ENCODE peak calls at places on chromosomes 2 and 18, in eight cellular contexts. One of them, this sample, is unnamed.

GRCh38 chr2:26649322-26649721 is 8.2 kb upstream of the CIB4 start:
- DNase-seq in ovary: no peak
- DNase-seq in OCI-LY7: no peak
- DNase-seq in CD8-positive, alpha-beta memory T cell: no peak
- DNase-seq in lung: no peak
- DNase-seq in A549: no peak
- DNase-seq in kidney: no peak
- DNase-seq in endothelial cell of umbilical vein: no peak
- DNase-seq in this sample: peak; percentile 20

GRCh38 chr18:79460445-79461300 is 64.9 kb downstream of the NFATC1 start:
- DNase-seq in kidney: no peak
- DNase-seq in CD8-positive, alpha-beta memory T cell: no peak
- DNase-seq in ovary: no peak
- DNase-seq in lung: no peak
- DNase-seq in endothelial cell of umbilical vein: no peak
- DNase-seq in A549: no peak
- DNase-seq in OCI-LY7: peak; percentile 82
- DNase-seq in this sample: no peak

GRCh38 chr2:118738106-118738505 is 109.3 kb downstream of the EN1 start:
- DNase-seq in OCI-LY7: no peak
- DNase-seq in lung: no peak
- DNase-seq in CD8-positive, alpha-beta memory T cell: no peak
- DNase-seq in ovary: no peak
- DNase-seq in kidney: no peak
- DNase-seq in A549: no peak
- DNase-seq in endothelial cell of umbilical vein: no peak
- DNase-seq in this sample: no peak

GRCh38 chr2:9736008-9736407 is 105.2 kb upstream of the YWHAQ start:
- DNase-seq in endothelial cell of umbilical vein: no peak
- DNase-seq in OCI-LY7: no peak
- DNase-seq in lung: no peak
- DNase-seq in ovary: no peak
- DNase-seq in kidney: no peak
- DNase-seq in CD8-positive, alpha-beta memory T cell: no peak
- DNase-seq in A549: no peak
- DNase-seq in this sample: no peak

GRCh38 chr2:220394433-220394832 is 767.0 kb downstream of the SLC4A3 start:
- DNase-seq in A549: peak; percentile 23
- DNase-seq in lung: no peak
- DNase-seq in endothelial cell of umbilical vein: no peak
- DNase-seq in OCI-LY7: no peak
- DNase-seq in kidney: no peak
- DNase-seq in ovary: peak; percentile 24
- DNase-seq in CD8-positive, alpha-beta memory T cell: no peak
- DNase-seq in this sample: no peak

GRCh38 chr2:72694715-72695496 is 130.9 kb downstream of the EXOC6B start:
- DNase-seq in endothelial cell of umbilical vein: peak; percentile 82
- DNase-seq in ovary: peak; percentile 91
- DNase-seq in lung: peak; percentile 43
- DNase-seq in kidney: no peak
- DNase-seq in CD8-positive, alpha-beta memory T cell: no peak
- DNase-seq in A549: peak; percentile 50
- DNase-seq in OCI-LY7: no peak
- DNase-seq in this sample: no peak

GRCh38 chr2:102094917-102095316 is 47.6 kb upstream of the IL1R1 start:
- DNase-seq in OCI-LY7: no peak
- DNase-seq in kidney: no peak
- DNase-seq in CD8-positive, alpha-beta memory T cell: no peak
- DNase-seq in lung: peak; percentile 61
- DNase-seq in endothelial cell of umbilical vein: peak; percentile 72
- DNase-seq in A549: peak; percentile 73
- DNase-seq in ovary: no peak
- DNase-seq in this sample: no peak

GRCh38 chr2:149080964-149081363 is 42.5 kb downstream of the LYPD6B start:
- DNase-seq in OCI-LY7: no peak
- DNase-seq in CD8-positive, alpha-beta memory T cell: no peak
- DNase-seq in kidney: no peak
- DNase-seq in endothelial cell of umbilical vein: no peak
- DNase-seq in lung: no peak
- DNase-seq in ovary: no peak
- DNase-seq in A549: no peak
- DNase-seq in this sample: no peak

GRCh38 chr2:10141736-10142639 is 19.4 kb downstream of the RRM2 start:
- DNase-seq in kidney: no peak
- DNase-seq in OCI-LY7: peak; percentile 48
- DNase-seq in lung: no peak
- DNase-seq in endothelial cell of umbilical vein: no peak
- DNase-seq in ovary: no peak
- DNase-seq in CD8-positive, alpha-beta memory T cell: no peak
- DNase-seq in A549: peak; percentile 58
- DNase-seq in this sample: peak; percentile 81

DNA sequence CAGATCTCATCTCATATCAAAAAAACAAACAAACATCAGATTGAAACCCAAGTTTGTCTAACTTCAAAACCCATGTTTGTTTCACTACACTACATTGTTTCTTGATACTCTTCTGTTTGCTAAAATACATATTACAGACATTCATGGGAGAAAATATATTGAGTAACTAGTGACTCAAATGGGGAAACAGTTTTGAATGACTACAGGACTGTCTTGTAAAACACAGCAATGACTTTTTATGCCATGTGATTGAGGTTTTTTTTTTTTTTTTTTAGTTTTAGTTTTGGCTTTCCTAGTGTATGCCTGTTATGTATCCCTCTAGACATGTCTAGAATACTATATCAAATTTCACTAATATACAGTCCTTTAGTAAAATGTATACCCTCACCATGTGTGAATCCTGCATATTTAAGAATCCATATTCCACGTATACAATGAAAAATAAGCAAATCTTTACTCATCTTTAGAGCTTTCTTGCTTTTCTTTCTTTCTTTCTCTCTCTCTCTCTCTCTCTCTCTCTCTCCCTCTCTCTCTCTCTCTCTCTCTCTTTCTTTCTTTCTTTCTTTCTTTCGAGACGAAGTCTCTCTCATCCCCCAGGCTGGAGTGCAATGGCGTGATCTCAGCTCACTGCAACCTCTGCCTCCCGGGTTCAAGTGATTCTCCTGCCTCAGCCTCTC is 46.6 kb upstream of the SERTAD2 start:
- DNase-seq in endothelial cell of umbilical vein: no peak
- DNase-seq in kidney: no peak
- DNase-seq in lung: no peak
- DNase-seq in OCI-LY7: no peak
- DNase-seq in A549: no peak
- DNase-seq in CD8-positive, alpha-beta memory T cell: no peak
- DNase-seq in ovary: no peak
- DNase-seq in this sample: no peak
- H3K4me1 ChIP-seq in endothelial cell of umbilical vein: peaks cover 27% of the 10 kb centered on the region
- H3K4me1 ChIP-seq in kidney: peaks cover 2% of the 10 kb centered on the region
- H3K4me1 ChIP-seq in lung: no peaks in the 10 kb centered on the region
- H3K4me1 ChIP-seq in OCI-LY7: peaks cover 30% of the 10 kb centered on the region
- H3K4me1 ChIP-seq in A549: peaks cover 20% of the 10 kb centered on the region
- H3K4me1 ChIP-seq in CD8-positive, alpha-beta memory T cell: peaks cover 10% of the 10 kb centered on the region
- H3K4me1 ChIP-seq in ovary: no peaks in the 10 kb centered on the region
- H3K4me1 ChIP-seq in this sample: peaks cover 56% of the 10 kb centered on the region

GRCh38 chr2:126671049-126671448 is 15.1 kb downstream of the GYPC start:
- DNase-seq in lung: no peak
- DNase-seq in kidney: no peak
- DNase-seq in A549: no peak
- DNase-seq in endothelial cell of umbilical vein: no peak
- DNase-seq in CD8-positive, alpha-beta memory T cell: no peak
- DNase-seq in OCI-LY7: no peak
- DNase-seq in ovary: no peak
- DNase-seq in this sample: no peak

GRCh38 chr2:126673215-126673614 is 17.3 kb downstream of the GYPC start:
- DNase-seq in OCI-LY7: no peak
- DNase-seq in kidney: no peak
- DNase-seq in lung: no peak
- DNase-seq in ovary: no peak
- DNase-seq in A549: no peak
- DNase-seq in CD8-positive, alpha-beta memory T cell: no peak
- DNase-seq in endothelial cell of umbilical vein: no peak
- DNase-seq in this sample: no peak

GRCh38 chr2:126669772-126670171 is 13.8 kb downstream of the GYPC start:
- DNase-seq in CD8-positive, alpha-beta memory T cell: no peak
- DNase-seq in kidney: no peak
- DNase-seq in endothelial cell of umbilical vein: no peak
- DNase-seq in OCI-LY7: no peak
- DNase-seq in ovary: no peak
- DNase-seq in lung: no peak
- DNase-seq in A549: no peak
- DNase-seq in this sample: no peak

GRCh38 chr2:126674075-126674744 is 18.3 kb downstream of the GYPC start:
- DNase-seq in A549: no peak
- DNase-seq in ovary: no peak
- DNase-seq in endothelial cell of umbilical vein: no peak
- DNase-seq in OCI-LY7: no peak
- DNase-seq in CD8-positive, alpha-beta memory T cell: no peak
- DNase-seq in kidney: no peak
- DNase-seq in lung: no peak
- DNase-seq in this sample: no peak

DNA sequence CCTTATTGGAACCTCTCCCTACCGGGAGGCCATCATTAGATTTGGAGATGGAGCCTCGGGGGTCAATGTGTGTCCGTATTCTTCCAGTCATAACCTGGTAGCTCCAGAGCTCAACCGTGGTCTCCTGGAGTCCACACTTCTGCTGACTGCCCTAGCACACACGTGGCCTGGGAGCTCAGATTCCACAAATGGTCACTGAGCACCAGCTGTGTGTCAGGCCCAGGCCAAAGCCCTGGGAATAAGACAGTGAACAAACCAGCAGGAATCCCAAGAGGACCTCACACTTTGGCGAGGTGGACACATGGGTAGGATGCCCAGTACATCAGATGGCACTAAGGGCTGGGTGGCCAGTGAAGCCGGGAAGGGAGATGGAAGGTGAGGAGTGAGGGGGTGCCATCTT is 15.5 kb downstream of the GYPC start:
- DNase-seq in OCI-LY7: no peak
- DNase-seq in ovary: no peak
- DNase-seq in kidney: no peak
- DNase-seq in endothelial cell of umbilical vein: no peak
- DNase-seq in lung: no peak
- DNase-seq in CD8-positive, alpha-beta memory T cell: no peak
- DNase-seq in A549: no peak
- DNase-seq in this sample: no peak
- H3K4me1 ChIP-seq in OCI-LY7: peaks cover 11% of the 10 kb centered on the region
- H3K4me1 ChIP-seq in ovary: peaks cover 6% of the 10 kb centered on the region
- H3K4me1 ChIP-seq in kidney: peaks cover 5% of the 10 kb centered on the region
- H3K4me1 ChIP-seq in endothelial cell of umbilical vein: no peaks in the 10 kb centered on the region
- H3K4me1 ChIP-seq in lung: peaks cover 9% of the 10 kb centered on the region
- H3K4me1 ChIP-seq in CD8-positive, alpha-beta memory T cell: peaks cover 46% of the 10 kb centered on the region
- H3K4me1 ChIP-seq in A549: no peaks in the 10 kb centered on the region
- H3K4me1 ChIP-seq in this sample: no peaks in the 10 kb centered on the region

DNA sequence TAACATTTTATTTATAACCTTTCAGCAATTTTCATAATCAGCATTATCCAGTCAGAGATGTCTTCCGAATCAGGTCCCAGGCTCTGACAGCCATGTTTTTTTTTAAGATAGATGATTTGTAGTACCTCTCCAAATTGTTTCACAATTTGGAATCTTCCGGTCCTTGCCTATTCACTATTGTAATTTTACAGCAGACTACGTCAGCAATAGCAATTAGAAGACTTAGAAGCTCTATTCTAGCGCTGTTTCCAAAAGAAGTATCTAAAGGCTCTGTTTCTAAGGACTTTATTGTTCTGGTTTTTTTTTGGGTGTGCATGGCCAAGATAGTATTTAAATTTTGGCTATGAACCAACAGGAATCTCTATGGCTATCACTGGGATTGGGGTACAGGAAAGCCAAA is 94.6 kb upstream of the PELI1 start:
- DNase-seq in kidney: no peak
- DNase-seq in CD8-positive, alpha-beta memory T cell: no peak
- DNase-seq in endothelial cell of umbilical vein: no peak
- DNase-seq in OCI-LY7: no peak
- DNase-seq in lung: no peak
- DNase-seq in A549: no peak
- DNase-seq in ovary: no peak
- DNase-seq in this sample: no peak
- H3K4me1 ChIP-seq in kidney: peaks cover 5% of the 10 kb centered on the region
- H3K4me1 ChIP-seq in CD8-positive, alpha-beta memory T cell: no peaks in the 10 kb centered on the region
- H3K4me1 ChIP-seq in endothelial cell of umbilical vein: peaks cover 3% of the 10 kb centered on the region
- H3K4me1 ChIP-seq in OCI-LY7: peaks cover 11% of the 10 kb centered on the region
- H3K4me1 ChIP-seq in lung: no peaks in the 10 kb centered on the region
- H3K4me1 ChIP-seq in A549: no peaks in the 10 kb centered on the region
- H3K4me1 ChIP-seq in ovary: no peaks in the 10 kb centered on the region
- H3K4me1 ChIP-seq in this sample: peaks cover 3% of the 10 kb centered on the region

DNA sequence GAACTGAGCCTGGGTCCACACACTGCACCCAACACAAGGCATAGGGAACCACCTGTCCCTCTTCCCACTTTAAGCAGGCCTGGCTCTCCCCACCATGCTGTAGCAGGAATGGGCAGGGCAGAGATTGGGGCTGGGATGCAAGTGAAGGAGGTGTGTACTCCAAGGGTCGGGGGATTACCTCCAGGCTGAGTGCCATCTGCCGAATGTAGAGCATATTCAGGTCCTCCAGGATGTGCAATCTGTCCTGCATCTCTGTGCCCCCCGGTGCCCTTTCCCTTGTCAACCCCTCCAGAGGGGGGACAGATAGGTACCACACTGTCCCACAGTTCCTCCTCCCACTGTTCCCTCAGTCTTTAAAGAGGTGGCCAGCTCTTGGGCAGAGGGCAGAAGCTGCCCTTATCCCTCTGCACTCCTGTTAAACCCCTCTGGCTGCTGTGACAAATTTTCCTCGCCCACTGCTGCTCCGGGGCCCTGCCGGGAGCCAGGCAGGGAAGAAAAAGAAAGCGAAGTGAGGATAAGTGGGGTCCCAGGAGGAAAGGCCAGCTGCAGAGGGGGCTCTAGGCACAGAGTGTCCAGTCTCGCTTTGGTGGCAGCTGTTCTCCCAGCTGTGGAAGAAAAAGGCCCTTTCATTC is 2.2 kb downstream of the RTKN start:
- DNase-seq in kidney: no peak
- DNase-seq in endothelial cell of umbilical vein: no peak
- DNase-seq in OCI-LY7: no peak
- DNase-seq in A549: no peak
- DNase-seq in lung: no peak
- DNase-seq in ovary: no peak
- DNase-seq in CD8-positive, alpha-beta memory T cell: no peak
- DNase-seq in this sample: peak; percentile 61
- H3K4me1 ChIP-seq in kidney: peaks cover 19% of the 10 kb centered on the region
- H3K4me1 ChIP-seq in endothelial cell of umbilical vein: peaks cover 26% of the 10 kb centered on the region
- H3K4me1 ChIP-seq in OCI-LY7: peaks cover 32% of the 10 kb centered on the region
- H3K4me1 ChIP-seq in A549: peaks cover 30% of the 10 kb centered on the region
- H3K4me1 ChIP-seq in lung: peaks cover 12% of the 10 kb centered on the region
- H3K4me1 ChIP-seq in ovary: peaks cover 7% of the 10 kb centered on the region
- H3K4me1 ChIP-seq in CD8-positive, alpha-beta memory T cell: peaks cover 8% of the 10 kb centered on the region
- H3K4me1 ChIP-seq in this sample: peaks cover 59% of the 10 kb centered on the region

GRCh38 chr2:45732946-45733345 is 81.5 kb downstream of the PRKCE start:
- DNase-seq in A549: no peak
- DNase-seq in kidney: no peak
- DNase-seq in lung: no peak
- DNase-seq in OCI-LY7: no peak
- DNase-seq in ovary: no peak
- DNase-seq in endothelial cell of umbilical vein: no peak
- DNase-seq in CD8-positive, alpha-beta memory T cell: no peak
- DNase-seq in this sample: no peak
- H3K4me1 ChIP-seq in A549: no peaks in the 10 kb centered on the region
- H3K4me1 ChIP-seq in kidney: no peaks in the 10 kb centered on the region
- H3K4me1 ChIP-seq in lung: peaks cover 9% of the 10 kb centered on the region
- H3K4me1 ChIP-seq in OCI-LY7: peaks cover 39% of the 10 kb centered on the region
- H3K4me1 ChIP-seq in ovary: peaks cover 2% of the 10 kb centered on the region
- H3K4me1 ChIP-seq in endothelial cell of umbilical vein: no peaks in the 10 kb centered on the region
- H3K4me1 ChIP-seq in CD8-positive, alpha-beta memory T cell: no peaks in the 10 kb centered on the region
- H3K4me1 ChIP-seq in this sample: peaks cover 72% of the 10 kb centered on the region

GRCh38 chr2:85468704-85469349 is 50.3 kb downstream of the SH2D6 start:
- DNase-seq in ovary: no peak
- DNase-seq in CD8-positive, alpha-beta memory T cell: no peak
- DNase-seq in endothelial cell of umbilical vein: peak; percentile 60
- DNase-seq in lung: no peak
- DNase-seq in OCI-LY7: no peak
- DNase-seq in kidney: no peak
- DNase-seq in A549: peak; percentile 82
- DNase-seq in this sample: peak; percentile 32
- H3K4me1 ChIP-seq in ovary: peaks cover 5% of the 10 kb centered on the region
- H3K4me1 ChIP-seq in CD8-positive, alpha-beta memory T cell: no peaks in the 10 kb centered on the region
- H3K4me1 ChIP-seq in endothelial cell of umbilical vein: no peaks in the 10 kb centered on the region
- H3K4me1 ChIP-seq in lung: peaks cover 2% of the 10 kb centered on the region
- H3K4me1 ChIP-seq in OCI-LY7: no peaks in the 10 kb centered on the region
- H3K4me1 ChIP-seq in kidney: peaks cover 11% of the 10 kb centered on the region
- H3K4me1 ChIP-seq in A549: peaks cover 66% of the 10 kb centered on the region
- H3K4me1 ChIP-seq in this sample: peaks cover 16% of the 10 kb centered on the region

This sample was measured in spleen.